ENCODE peak calls at places on chromosomes 4 and X, in five cellular contexts. V, H, T, B and F are unnamed samples.

GRCh38 chrX:55167124-55167523 is 53.0 kb upstream of the PAGE5 start:
- DNase-seq in V (no peak), B (no peak), T (no peak), H (no peak), F (no peak)

GRCh38 chr4:7328913-7329638 is 105.7 kb downstream of the PSAPL1 start:
- DNase-seq in V (no peak), B (peak; percentile 82), H (peak; percentile 75), T (peak; percentile 43), F (peak; percentile 10)

GRCh38 chr4:8209176-8209874 is 10.2 kb downstream of the SH3TC1 start:
- DNase-seq in B (peak; percentile 59), H (no peak), V (no peak), T (no peak), F (no peak)

GRCh38 chr4:101191302-101192098 is 155.8 kb downstream of the PPP3CA start:
- DNase-seq in B (no peak), T (peak; percentile 53), V (peak; percentile 80), H (no peak), F (no peak)

GRCh38 chr4:10981611-10982010 is 297.0 kb upstream of the CLNK start:
- DNase-seq in H (no peak), V (no peak), T (no peak), B (no peak), F (no peak)

GRCh38 chr4:26885912-26886274 is 25.3 kb downstream of the STIM2 start:
- DNase-seq in T (no peak), H (no peak), V (no peak), B (no peak), F (no peak)

GRCh38 chr4:43331226-43332078 is 438.9 kb downstream of the GRXCR1 start:
- DNase-seq in H (no peak), T (no peak), B (no peak), V (no peak), F (peak; percentile 18)

GRCh38 chr4:148295642-148296041 is 146.6 kb downstream of the NR3C2 start:
- DNase-seq in B (no peak), T (no peak), V (no peak), H (no peak), F (no peak)

GRCh38 chr4:878796-879729 is 53.1 kb downstream of the GAK start:
- DNase-seq in B (no peak), V (no peak), H (no peak), T (no peak), F (no peak)

GRCh38 chrX:120560405-120560841 is 339 bp downstream of the CUL4B start:
- DNase-seq in B (no peak), T (peak; percentile 10), H (no peak), V (no peak), F (no peak)

GRCh38 chrX:132853040-132853439 is 105.4 kb downstream of the HS6ST2 start:
- DNase-seq in B (no peak), T (no peak), V (no peak), H (no peak), F (no peak)

GRCh38 chr4:174423257-174423944 is 98.9 kb downstream of the HPGD start:
- DNase-seq in V (no peak), B (no peak), H (peak; percentile 54), T (peak; percentile 7), F (peak; percentile 71)

GRCh38 chr4:4524364-4524763 is 17.5 kb downstream of the STX18 start:
- DNase-seq in T (no peak), H (no peak), B (no peak), V (no peak), F (no peak)

GRCh38 chrX:107700317-107700774 is 72.0 kb downstream of the PRPS1 start:
- DNase-seq in V (no peak), B (no peak), H (no peak), T (no peak), F (no peak)

GRCh38 chr4:7431696-7432530 is 2.8 kb downstream of the PSAPL1 start:
- DNase-seq in T (no peak), H (no peak), V (no peak), B (peak; percentile 83), F (no peak)

GRCh38 chrX:47361538-47362511 is 8.6 kb upstream of the ZNF157 start:
- DNase-seq in T (peak; percentile 79), B (no peak), H (peak; percentile 78), V (peak; percentile 53), F (peak; percentile 91)

GRCh38 chrX:107552976-107553375 is 75.3 kb upstream of the PRPS1 start:
- DNase-seq in V (no peak), B (no peak), T (no peak), H (no peak), F (no peak)

GRCh38 chr4:106264331-106264728 is 51.7 kb downstream of the TBCK start:
- DNase-seq in T (no peak), B (no peak), V (no peak), H (no peak), F (peak; percentile 45)

GRCh38 chr4:2135083-2135482 is 76.0 kb downstream of the NAT8L start:
- DNase-seq in V (no peak), B (no peak), H (no peak), T (no peak), F (no peak)

GRCh38 chr4:152308925-152309324 is 227.0 kb downstream of the FBXW7 start:
- DNase-seq in T (no peak), V (no peak), H (no peak), B (no peak), F (no peak)

GRCh38 chr4:185236155-185236503 is 26.7 kb downstream of the SNX25 start:
- DNase-seq in T (no peak), H (no peak), B (no peak), V (no peak), F (no peak)

GRCh38 chr4:75724066-75724866 is at the start of gene USO1:
- DNase-seq in V (peak; percentile 99), B (peak; percentile 100), H (peak; percentile 62), T (peak; percentile 95), F (peak; percentile 88)

GRCh38 chr4:75723802-75724065 is 643 bp upstream of the USO1 start:
- DNase-seq in T (no peak), B (no peak), V (no peak), H (no peak), F (no peak)

GRCh38 chr4:75724867-75725724 is 719 bp downstream of the USO1 start:
- DNase-seq in H (peak; percentile 45), T (no peak), V (peak; percentile 74), B (peak; percentile 91), F (peak; percentile 27)

GRCh38 chr4:75722417-75722816 is 2.0 kb upstream of the USO1 start:
- DNase-seq in B (no peak), H (no peak), V (no peak), T (no peak), F (no peak)

DNA sequence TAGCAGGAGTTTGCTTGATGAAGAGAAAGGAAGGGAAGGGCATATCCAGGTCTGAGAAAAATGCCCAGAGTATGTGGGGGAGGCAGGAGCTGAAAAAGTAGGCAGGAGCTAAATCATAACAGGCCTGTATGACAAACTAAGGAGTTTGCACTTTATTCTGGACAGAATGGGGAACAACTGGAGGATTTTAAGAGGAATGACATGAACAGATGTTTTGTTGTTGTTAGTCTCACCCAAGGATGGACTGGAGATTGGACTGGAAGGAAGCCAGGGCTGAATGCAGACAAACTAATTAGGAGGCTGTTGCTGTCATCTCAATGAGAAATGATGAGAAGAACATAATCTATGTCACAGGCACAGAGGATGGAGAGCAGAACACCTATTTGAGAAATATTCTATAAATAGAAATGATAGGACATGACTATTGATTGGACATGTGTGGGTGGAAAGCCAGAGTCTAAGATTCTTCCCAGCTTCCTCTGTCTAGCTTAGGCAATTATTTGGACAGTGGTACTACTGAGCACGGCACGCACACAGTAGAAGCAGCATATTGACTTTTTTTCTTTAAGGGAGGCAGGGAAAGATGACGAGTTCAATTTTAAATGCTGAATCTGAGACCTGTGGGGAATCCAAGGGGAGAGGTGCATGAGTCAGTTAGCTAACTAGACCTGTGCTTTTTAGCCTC is 1.1 kb upstream of the USO1 start:
- DNase-seq in H (no peak), B (no peak), V (no peak), T (no peak), F (peak; percentile 22)
- H3K4me3 ChIP-seq in H (peak overlapping the region; percentile 53), B (peak overlapping the region; percentile 93), V (peak overlapping the region; percentile 77), T (peak overlapping the region; percentile 75), F (peak overlapping the region; percentile 96)

DNA sequence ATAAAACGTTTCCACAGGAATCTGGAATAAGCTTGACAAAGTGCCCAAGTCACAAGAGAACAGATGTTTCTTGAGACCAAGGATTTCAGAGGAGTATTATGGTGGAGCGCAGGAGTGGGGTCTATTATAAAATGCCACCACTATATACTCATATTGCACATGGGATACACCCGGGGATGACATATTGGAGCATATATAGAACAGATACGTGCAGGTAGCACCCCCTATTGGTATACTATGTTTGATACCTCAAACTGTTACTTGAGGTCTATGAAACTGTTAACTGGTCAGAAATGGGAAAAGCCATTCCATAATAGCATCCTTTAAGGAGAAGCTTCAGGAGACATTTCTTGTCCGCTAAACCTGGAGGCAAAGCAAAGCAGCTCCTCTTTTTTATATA is 86.0 kb downstream of the PCYT1B start:
- DNase-seq in B (no peak), V (no peak), T (no peak), H (peak; percentile 23), F (no peak)
- TF ChIP-seq CTCF in B (no peak), V (no peak), T (peak; percentile 24), H (peak; percentile 19), F (peak; percentile 23)

DNA sequence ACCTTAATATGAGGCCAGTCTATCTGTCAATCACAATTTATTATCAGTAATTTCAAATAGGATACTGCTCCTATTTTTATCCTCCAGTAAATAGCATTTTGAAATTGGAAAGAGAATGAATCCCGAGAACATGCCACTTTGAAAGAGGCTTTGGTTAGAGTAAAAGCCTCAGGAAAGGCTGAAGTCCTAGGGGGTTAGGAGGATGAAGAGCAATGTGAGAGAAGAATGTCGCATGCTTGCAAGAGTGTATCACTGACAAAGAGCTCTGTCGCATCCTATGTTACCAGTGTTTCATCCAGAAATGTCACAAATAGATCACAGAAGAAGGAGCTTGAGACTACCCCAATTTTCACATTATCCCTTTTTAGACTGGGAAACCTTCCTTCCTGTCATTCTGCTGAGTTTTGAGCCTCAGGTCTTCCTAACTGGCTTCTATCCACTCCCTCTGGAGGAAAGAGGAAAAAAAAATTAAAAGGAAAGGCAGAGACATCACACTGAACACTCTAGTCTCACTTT is 39.8 kb downstream of the GPM6A start:
- DNase-seq in V (no peak), B (no peak), H (no peak), T (no peak), F (no peak)
- H3K4me3 ChIP-seq in V (no peak overlapping the region), B (no peak overlapping the region), H (no peak overlapping the region), T (no peak overlapping the region), F (no peak overlapping the region)

GRCh38 chr4:120057416-120057815 is 9.2 kb downstream of the MAD2L1 start:
- DNase-seq in H (no peak), B (no peak), T (no peak), V (no peak), F (no peak)

GRCh38 chr4:120055795-120056194 is 10.9 kb downstream of the MAD2L1 start:
- DNase-seq in H (no peak), B (no peak), V (no peak), T (no peak), F (no peak)

GRCh38 chr4:120053916-120054315 is 12.7 kb downstream of the MAD2L1 start:
- DNase-seq in T (no peak), V (no peak), B (no peak), H (no peak), F (no peak)

GRCh38 chr4:120055167-120055566 is 11.5 kb downstream of the MAD2L1 start:
- DNase-seq in B (no peak), V (no peak), H (no peak), T (no peak), F (no peak)

DNA sequence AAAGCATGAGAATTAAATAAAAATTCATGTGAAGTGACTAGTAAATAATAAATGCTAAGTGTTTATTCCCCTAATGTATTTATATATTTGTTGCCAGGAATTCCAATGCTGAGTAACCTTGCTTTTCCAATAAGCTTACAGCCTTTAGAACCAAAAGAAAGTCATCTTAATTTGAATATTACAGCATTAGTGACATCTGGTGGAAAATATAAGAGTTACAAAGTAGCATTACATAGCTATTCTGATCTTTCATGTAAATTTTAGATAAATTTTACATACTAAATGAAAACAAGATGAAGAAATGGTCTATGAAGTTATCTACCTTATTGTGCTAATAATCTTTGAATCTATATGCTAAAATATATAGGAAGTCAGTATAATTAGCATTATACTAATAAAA is 10.4 kb downstream of the MAD2L1 start:
- DNase-seq in B (no peak), T (no peak), H (no peak), V (no peak), F (no peak)
- TF ChIP-seq CTCF in B (peak; percentile 25), T (no peak), H (peak; percentile 28), V (no peak), F (no peak)